ENCODE peak calls at places on chromosomes 6 and 20, in six cellular contexts. P is lower leg skin, D is stomach, Q is adrenal gland, X is ovary, I is breast epithelium. M is an unnamed sample.

GRCh38 chr6:55449219-55449618 is 122.0 kb downstream of the GFRAL start:
- DNase-seq in P (no peak), D (no peak), Q (no peak), X (no peak), I (no peak), M (no peak)

GRCh38 chr6:53899512-53899911 is 104.7 kb downstream of the LRRC1 start:
- DNase-seq in P (no peak), D (no peak), Q (no peak), X (no peak), I (no peak), M (no peak)

GRCh38 chr6:56040875-56041274 is 165.5 kb upstream of the BMP5 start:
- DNase-seq in P (no peak), D (no peak), Q (no peak), X (no peak), I (no peak), M (no peak)

GRCh38 chr6:13605634-13606033 is 9.5 kb upstream of the NOL7 start:
- DNase-seq in P (no peak), D (no peak), Q (no peak), X (no peak), I (no peak), M (no peak)

GRCh38 chr20:18639501-18639979 is 51.7 kb downstream of the DTD1 start:
- DNase-seq in P (no peak), D (no peak), Q (no peak), X (no peak), I (no peak), M (no peak)

GRCh38 chr6:157273756-157274088 is 49.6 kb downstream of the TMEM242 start:
- DNase-seq in P (peak), D (peak), Q (peak), X (peak), I (no peak), M (peak)

GRCh38 chr6:76803038-76803580 is 660.2 kb downstream of the HTR1B start:
- DNase-seq in P (no peak), D (no peak), Q (no peak), X (no peak), I (no peak), M (no peak)

GRCh38 chr6:140230282-140230681 is 855.8 kb upstream of the CITED2 start:
- DNase-seq in P (no peak), D (no peak), Q (no peak), X (no peak), I (no peak), M (no peak)

GRCh38 chr20:57290178-57290484 is 23.7 kb upstream of the BMP7 start:
- DNase-seq in P (no peak), D (no peak), Q (no peak), X (no peak), I (no peak), M (no peak)

GRCh38 chr6:15905488-15906392 is 223.1 kb upstream of the MYLIP start:
- DNase-seq in P (peak), D (no peak), Q (no peak), X (no peak), I (no peak), M (no peak)

GRCh38 chr20:62252342-62252966 is 14.1 kb downstream of the OSBPL2 start:
- DNase-seq in P (no peak), D (no peak), Q (no peak), X (no peak), I (no peak), M (peak)

GRCh38 chr6:122692175-122692598 is 82.0 kb downstream of the PKIB start:
- DNase-seq in P (no peak), D (no peak), Q (no peak), X (no peak), I (peak), M (no peak)

GRCh38 chr6:81843302-81843701 is 90.8 kb upstream of the TENT5A start:
- DNase-seq in P (no peak), D (no peak), Q (no peak), X (no peak), I (no peak), M (no peak)

GRCh38 chr6:28940294-28940858 is 16.6 kb upstream of the TRIM27 start:
- DNase-seq in P (no peak), D (no peak), Q (peak), X (peak), I (peak), M (no peak)

GRCh38 chr6:27468334-27468733 is 4.6 kb downstream of the ZNF184 start:
- DNase-seq in P (no peak), D (no peak), Q (no peak), X (no peak), I (no peak), M (no peak)

GRCh38 chr6:163926642-163927041 is 512.1 kb downstream of the QKI start:
- DNase-seq in P (no peak), D (no peak), Q (no peak), X (no peak), I (no peak), M (no peak)

GRCh38 chr6:164109770-164110140 is 695.2 kb downstream of the QKI start:
- DNase-seq in P (no peak), D (no peak), Q (peak), X (no peak), I (peak), M (no peak)

GRCh38 chr6:157335829-157336228 is 12.5 kb upstream of the TMEM242 start:
- DNase-seq in P (no peak), D (no peak), Q (no peak), X (no peak), I (no peak), M (no peak)

GRCh38 chr6:40755749-40756452 is 168.7 kb upstream of the LRFN2 start:
- DNase-seq in P (no peak), D (no peak), Q (no peak), X (no peak), I (no peak), M (peak)

GRCh38 chr6:112037783-112038216 is 16.1 kb upstream of the CCN6 start:
- DNase-seq in P (peak), D (peak), Q (peak), X (peak), I (peak), M (peak)

GRCh38 chr6:134420638-134421181 is 102.8 kb upstream of the SGK1 start:
- DNase-seq in P (no peak), D (no peak), Q (no peak), X (no peak), I (no peak), M (no peak)

GRCh38 chr6:131755597-131755996 is 44.8 kb upstream of the CTAGE9 start:
- DNase-seq in P (no peak), D (no peak), Q (no peak), X (no peak), I (no peak), M (no peak)

GRCh38 chr6:25413506-25413905 is 134.3 kb downstream of the CARMIL1 start:
- DNase-seq in P (no peak), D (no peak), Q (no peak), X (no peak), I (no peak), M (no peak)

GRCh38 chr20:63196756-63197470 is 19.0 kb downstream of the YTHDF1 start:
- DNase-seq in P (no peak), D (no peak), Q (no peak), X (no peak), I (no peak), M (no peak)

GRCh38 chr20:59258103-59258705 is 42.2 kb upstream of the EDN3 start:
- DNase-seq in P (no peak), D (no peak), Q (no peak), X (no peak), I (no peak), M (no peak)

GRCh38 chr20:24166127-24166389 is 177.5 kb upstream of the GGTLC1 start:
- DNase-seq in P (no peak), D (no peak), Q (no peak), X (no peak), I (no peak), M (no peak)

GRCh38 chr6:44059359-44060342 is 67.6 kb downstream of the MRPL14 start:
- DNase-seq in P (no peak), D (peak), Q (no peak), X (no peak), I (peak), M (no peak)

GRCh38 chr6:28719275-28719940 is 193.7 kb downstream of the GPX5 start:
- DNase-seq in P (no peak), D (no peak), Q (no peak), X (no peak), I (no peak), M (no peak)

GRCh38 chr6:77403424-77403823 is 59.9 kb downstream of the HTR1B start:
- DNase-seq in P (no peak), D (no peak), Q (no peak), X (no peak), I (no peak), M (peak)

GRCh38 chr6:84447651-84448050 is 220.2 kb upstream of the CEP162 start:
- DNase-seq in P (no peak), D (no peak), Q (no peak), X (no peak), I (no peak), M (no peak)

GRCh38 chr6:28635547-28636158 is 110.0 kb downstream of the GPX5 start:
- DNase-seq in P (no peak), D (no peak), Q (no peak), X (no peak), I (no peak), M (no peak)

GRCh38 chr6:90790058-90790457 is 203.2 kb upstream of the MAP3K7 start:
- DNase-seq in P (no peak), D (no peak), Q (no peak), X (peak), I (no peak), M (no peak)

GRCh38 chr6:56172144-56172543 is 75.2 kb downstream of the COL21A1 start:
- DNase-seq in P (no peak), D (no peak), Q (no peak), X (no peak), I (no peak), M (no peak)

GRCh38 chr6:159267165-159267564 is 98.0 kb downstream of the FNDC1 start:
- DNase-seq in P (no peak), D (no peak), Q (no peak), X (no peak), I (no peak), M (no peak)

GRCh38 chr20:25076731-25077609 is 5.0 kb downstream of the VSX1 start:
- DNase-seq in P (peak), D (peak), Q (no peak), X (no peak), I (peak), M (peak)

DNA sequence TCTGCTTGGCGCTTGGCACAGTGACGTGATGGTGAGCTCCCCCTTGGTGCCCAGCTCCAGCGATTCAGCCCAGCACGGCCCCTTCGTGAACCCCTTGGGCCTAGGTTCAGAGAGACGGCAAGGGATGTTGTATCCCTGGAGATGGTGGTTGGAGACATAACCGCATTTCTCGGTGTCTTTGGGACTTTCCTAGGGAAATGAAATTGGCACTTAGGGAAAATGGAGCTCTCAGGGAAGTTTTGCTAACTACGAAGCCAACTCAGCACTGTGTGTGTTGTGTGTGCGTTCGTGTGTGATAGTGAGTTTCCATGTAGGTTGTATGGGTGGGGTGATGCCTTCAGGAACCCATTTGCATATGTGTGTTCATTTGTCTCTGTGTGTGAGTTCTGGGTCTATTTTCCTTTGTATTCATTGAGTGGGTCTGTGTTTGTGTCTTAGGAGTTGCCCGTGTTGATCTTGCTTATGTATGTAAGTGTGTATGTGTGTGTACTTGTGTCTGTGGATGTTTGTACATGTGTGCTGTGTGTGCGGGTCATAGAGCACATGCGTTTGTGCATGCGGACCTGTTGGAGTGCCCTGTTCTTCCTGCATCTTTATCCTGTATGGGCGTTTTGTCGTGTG is 46.4 kb downstream of the HNF4A start:
- DNase-seq in P (no peak), D (no peak), Q (no peak), X (no peak), I (no peak), M (no peak)
- TF ChIP-seq POLR2A in P (no peak), D (no peak), Q (no peak), X (no peak), I (no peak), M (no peak)

GRCh38 chr6:30821862-30822784 is 62.2 kb upstream of the DDR1 start:
- DNase-seq in P (no peak), D (no peak), Q (no peak), X (no peak), I (no peak), M (peak)
- TF ChIP-seq POLR2A in P (no peak), D (no peak), Q (no peak), X (no peak), I (no peak), M (no peak)

DNA sequence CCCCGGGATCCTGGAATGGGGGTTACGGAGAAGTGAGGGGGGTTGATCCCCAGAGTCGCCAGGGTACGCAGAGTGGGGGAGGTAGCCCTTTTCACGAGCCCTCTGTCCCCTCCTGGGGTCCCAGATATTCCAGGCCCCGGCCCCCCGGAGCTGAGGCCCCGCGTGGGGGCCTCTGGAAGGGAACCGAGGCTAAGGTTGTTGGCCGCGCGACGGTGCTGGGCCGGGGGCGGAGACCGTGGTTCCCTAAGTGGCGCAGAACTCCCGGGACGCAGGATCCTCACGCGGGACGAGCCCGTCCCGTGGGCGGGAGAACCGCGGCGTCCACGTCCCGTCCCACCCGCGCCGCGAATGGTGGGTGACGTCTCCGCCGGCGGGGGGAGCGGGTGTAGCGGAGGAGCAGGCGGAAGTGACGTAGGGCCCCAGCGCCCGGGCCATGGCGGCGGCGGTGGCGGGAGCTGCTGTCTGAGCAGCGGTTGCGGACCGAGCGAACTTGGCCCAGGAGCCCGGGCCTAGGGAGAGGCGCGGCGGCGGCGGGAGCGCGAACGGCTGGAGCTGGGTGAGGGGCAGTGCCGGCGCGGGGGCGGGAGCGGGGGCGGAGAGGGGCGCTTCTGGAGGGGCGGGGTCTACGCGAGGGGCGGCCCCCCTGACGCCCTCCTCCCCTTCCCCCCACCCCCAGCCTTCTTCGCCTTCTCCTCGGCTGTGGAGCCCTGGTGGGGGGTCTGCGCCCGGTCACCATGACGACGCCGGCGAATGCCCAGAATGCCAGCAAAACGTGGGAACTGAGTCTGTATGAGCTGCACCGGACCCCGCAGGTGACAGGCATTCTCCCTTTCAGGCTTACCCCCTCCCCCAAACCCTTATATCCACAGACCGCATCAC is at the start of gene RING1:
- DNase-seq in P (peak), D (peak), Q (peak), X (peak), I (peak), M (peak)
- TF ChIP-seq POLR2A in P (no peak), D (no peak), Q (peak), X (peak), I (peak), M (peak)

GRCh38 chr20:54929191-54929590 is 453.8 kb downstream of the DOK5 start:
- DNase-seq in P (no peak), D (no peak), Q (no peak), X (no peak), I (no peak), M (no peak)

GRCh38 chr20:54928564-54928963 is 453.2 kb downstream of the DOK5 start:
- DNase-seq in P (no peak), D (no peak), Q (no peak), X (no peak), I (no peak), M (no peak)

GRCh38 chr20:54938707-54939106 is 463.3 kb downstream of the DOK5 start:
- DNase-seq in P (no peak), D (no peak), Q (no peak), X (no peak), I (no peak), M (no peak)

GRCh38 chr20:54933212-54933904 is 458.0 kb downstream of the DOK5 start:
- DNase-seq in P (no peak), D (no peak), Q (no peak), X (no peak), I (no peak), M (no peak)
- TF ChIP-seq POLR2A in P (no peak), D (no peak), Q (no peak), X (no peak), I (no peak), M (no peak)

DNA sequence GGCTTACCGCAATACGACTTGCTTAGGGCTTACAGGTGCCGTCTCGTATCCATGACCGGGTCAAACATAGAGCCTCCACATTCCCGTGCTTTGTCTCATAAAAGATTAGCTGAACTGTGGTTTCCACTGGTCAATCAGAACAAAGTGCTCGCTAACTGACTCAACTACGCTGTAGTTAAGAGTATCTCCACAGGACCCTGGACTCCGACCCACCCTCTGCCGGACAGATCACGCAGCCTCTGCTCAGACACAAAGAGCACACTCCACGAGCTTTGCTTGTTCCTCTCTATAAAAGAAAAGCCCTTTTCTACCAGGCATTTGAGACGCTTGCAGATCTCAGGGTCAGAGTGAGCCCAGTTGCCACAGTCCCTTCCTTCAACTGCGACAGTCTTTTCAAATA is 298.8 kb upstream of the CDH4 start:
- DNase-seq in P (peak), D (no peak), Q (no peak), X (no peak), I (no peak), M (no peak)
- TF ChIP-seq POLR2A in P (no peak), D (no peak), Q (no peak), X (no peak), I (no peak), M (no peak)

DNA sequence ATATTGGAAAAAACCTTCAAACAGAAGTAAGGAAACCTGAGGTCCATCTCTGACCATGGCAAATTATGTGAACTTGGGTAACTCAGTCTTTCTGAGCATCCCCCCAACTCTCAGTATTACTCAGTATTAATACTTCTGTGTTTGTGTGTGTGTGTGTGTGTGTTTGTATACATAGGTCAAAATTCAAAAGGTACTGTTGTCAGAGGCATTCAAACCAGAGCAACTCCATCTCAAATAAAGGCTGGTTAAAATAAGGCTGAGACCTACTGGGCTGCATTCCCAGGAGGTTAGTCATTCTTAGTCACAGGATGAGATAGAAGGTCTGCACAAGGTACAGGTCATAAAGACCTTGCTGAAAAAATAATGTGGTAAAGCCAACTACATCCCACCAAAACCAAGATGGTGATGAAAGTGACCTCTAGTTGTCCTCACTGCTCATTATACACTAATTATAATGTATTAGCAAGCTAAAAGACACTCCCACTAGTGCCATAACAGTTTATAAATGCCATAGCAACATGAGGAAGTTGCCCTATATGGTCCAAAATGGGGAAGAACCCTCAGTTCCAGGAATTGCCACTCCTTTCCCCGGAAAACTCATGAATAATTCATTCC is 33.3 kb upstream of the SLC22A16 start:
- DNase-seq in P (peak), D (peak), Q (peak), X (no peak), I (peak), M (no peak)
- TF ChIP-seq POLR2A in P (no peak), D (no peak), Q (no peak), X (no peak), I (no peak), M (no peak)

DNA sequence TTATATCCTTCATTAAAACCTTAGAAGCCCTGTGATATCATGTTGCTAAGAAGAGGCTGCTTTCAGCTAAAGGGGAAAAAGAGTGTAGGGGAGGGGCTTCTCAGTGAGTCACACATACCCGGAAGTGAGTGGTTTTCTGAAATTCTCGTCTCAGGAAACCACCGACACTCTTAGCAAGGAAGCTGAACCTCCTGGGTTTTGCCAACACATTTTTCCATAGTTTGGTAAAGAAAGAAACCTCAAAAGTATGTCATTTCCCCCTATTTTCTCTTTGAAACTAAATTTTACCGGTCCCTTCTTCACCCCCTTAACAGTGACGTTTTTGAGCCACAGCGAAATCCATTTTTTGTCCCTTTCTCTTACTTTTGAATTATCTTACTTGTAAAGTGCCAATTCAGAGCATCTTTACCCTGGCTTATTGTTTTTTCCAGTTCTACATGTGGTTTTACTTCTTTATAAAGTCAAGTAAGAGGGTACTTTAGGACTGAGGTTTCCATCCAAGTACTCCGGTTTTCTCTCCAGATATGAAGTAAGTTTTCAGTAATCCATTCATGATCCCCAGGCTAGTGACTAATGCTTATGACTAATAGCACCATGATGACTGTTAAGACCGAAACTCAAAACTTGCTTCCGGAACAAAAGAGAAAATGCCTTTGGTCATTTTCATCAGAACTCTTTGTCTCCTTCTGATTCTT is 219.3 kb downstream of the ARHGAP18 start:
- DNase-seq in P (no peak), D (no peak), Q (peak), X (peak), I (peak), M (peak)
- TF ChIP-seq POLR2A in P (no peak), D (no peak), Q (no peak), X (no peak), I (no peak), M (no peak)

M was measured in H54.